ENCODE peak calls at places on chromosomes 11 and 22, in seven cellular contexts. M is AG08395, H is left ventricle myocardium inferior, N is GM12864, L is kidney tubule cell, D is activated T-cell treated with anti-CD3 and anti-CD28 coated beads for 1 hour, Q is caudate nucleus. R is an unnamed sample.

GRCh38 chr11:19200410-19201201 is 1.2 kb downstream of the CSRP3 start:
- DNase-seq in M (peak; percentile 83), H (no peak), N (no peak), L (peak; percentile 69), D (no peak), Q (no peak), R (no peak)

GRCh38 chr22:39559456-39560105 is 11.0 kb upstream of the CACNA1I start:
- DNase-seq in M (peak; percentile 75), H (no peak), N (no peak), L (no peak), D (no peak), Q (no peak), R (no peak)

GRCh38 chr11:102837151-102837550 is 6.3 kb downstream of the MMP3 start:
- DNase-seq in M (peak; percentile 6), H (no peak), N (no peak), L (no peak), D (no peak), Q (no peak), R (no peak)

GRCh38 chr11:133931449-133932060 is 25.2 kb downstream of the IGSF9B start:
- DNase-seq in M (no peak), H (no peak), N (no peak), L (no peak), D (no peak), Q (no peak), R (no peak)

GRCh38 chr22:49345896-49346295 is 481.8 kb downstream of the BRD1 start:
- DNase-seq in M (no peak), H (no peak), N (no peak), L (no peak), D (no peak), Q (no peak), R (no peak)

GRCh38 chr11:29957406-29957805 is 59.4 kb downstream of the KCNA4 start:
- DNase-seq in M (no peak), H (no peak), N (no peak), L (no peak), D (no peak), Q (no peak), R (no peak)

GRCh38 chr11:65311197-65311631 is 3.5 kb upstream of the CDC42EP2 start:
- DNase-seq in M (no peak), H (no peak), N (no peak), L (peak; percentile 57), D (no peak), Q (no peak), R (no peak)

GRCh38 chr11:78228467-78228866 is 39.7 kb downstream of the USP35 start:
- DNase-seq in M (peak; percentile 62), H (no peak), N (peak; percentile 54), L (peak; percentile 64), D (no peak), Q (no peak), R (peak; percentile 52)

GRCh38 chr11:120712862-120713770 is 201.6 kb downstream of the GRIK4 start:
- DNase-seq in M (no peak), H (no peak), N (no peak), L (peak; percentile 47), D (no peak), Q (no peak), R (no peak)

GRCh38 chr11:133064152-133064877 is 468.0 kb downstream of the OPCML start:
- DNase-seq in M (peak; percentile 89), H (peak; percentile 63), N (no peak), L (peak; percentile 82), D (no peak), Q (peak; percentile 18), R (peak; percentile 84)

GRCh38 chr11:96741068-96741467 is 351.3 kb downstream of the JRKL start:
- DNase-seq in M (peak; percentile 37), H (no peak), N (no peak), L (no peak), D (no peak), Q (no peak), R (peak; percentile 5)

GRCh38 chr11:99534812-99535211 is 514.1 kb downstream of the CNTN5 start:
- DNase-seq in M (no peak), H (no peak), N (no peak), L (no peak), D (no peak), Q (no peak), R (peak; percentile 5)

GRCh38 chr11:26820739-26821138 is 98.9 kb upstream of the SLC5A12 start:
- DNase-seq in M (peak; percentile 81), H (no peak), N (no peak), L (peak; percentile 39), D (no peak), Q (no peak), R (peak; percentile 11)

GRCh38 chr11:12725047-12725862 is 51.0 kb downstream of the TEAD1 start:
- DNase-seq in M (no peak), H (no peak), N (no peak), L (no peak), D (no peak), Q (no peak), R (no peak)

GRCh38 chr22:41664490-41664889 is 24.2 kb downstream of the SNU13 start:
- DNase-seq in M (no peak), H (no peak), N (no peak), L (no peak), D (no peak), Q (no peak), R (no peak)

GRCh38 chr11:64765841-64766682 is 6.3 kb upstream of the PYGM start:
- DNase-seq in M (no peak), H (no peak), N (no peak), L (no peak), D (no peak), Q (no peak), R (no peak)

GRCh38 chr11:129955282-129955681 is 47.4 kb downstream of the PRDM10 start:
- DNase-seq in M (no peak), H (no peak), N (no peak), L (no peak), D (no peak), Q (no peak), R (no peak)

GRCh38 chr11:61498767-61499341 is 9.7 kb upstream of the LRRC10B start:
- DNase-seq in M (no peak), H (no peak), N (no peak), L (no peak), D (no peak), Q (no peak), R (no peak)

GRCh38 chr22:37330200-37331033 is 48.1 kb downstream of the CYTH4 start:
- DNase-seq in M (peak; percentile 62), H (no peak), N (peak; percentile 53), L (peak; percentile 95), D (no peak), Q (peak; percentile 37), R (peak; percentile 77)

GRCh38 chr11:129331217-129331616 is 44.4 kb upstream of the BARX2 start:
- DNase-seq in M (no peak), H (no peak), N (no peak), L (no peak), D (no peak), Q (no peak), R (no peak)

GRCh38 chr22:31891366-31892079 is 52.8 kb upstream of the YWHAH start:
- DNase-seq in M (no peak), H (no peak), N (no peak), L (peak; percentile 22), D (no peak), Q (no peak), R (no peak)

R was measured in hepatic stellate cell.